ENCODE peak calls at places on chromosomes 7 and 10, in eight cellular contexts. N, P, O, Y, I, U, Z and D are unnamed samples.

GRCh38 chr10:29657719-29658274 is 23.0 kb upstream of the SVIL start:
- DNase-seq in N (no peak), P (no peak), O (peak), Y (no peak), I (no peak), U (no peak), Z (no peak), D (peak)

GRCh38 chr10:128268015-128268722 is 141.9 kb upstream of the MKI67 start:
- DNase-seq in N (no peak), P (no peak), O (no peak), Y (no peak), I (no peak), U (peak), Z (no peak), D (peak)

GRCh38 chr10:119655566-119656001 is 4.4 kb downstream of the BAG3 start:
- DNase-seq in N (no peak), P (peak), O (peak), Y (no peak), I (peak), U (no peak), Z (no peak), D (no peak)

GRCh38 chr7:27709137-27710075 is 30.6 kb upstream of the TAX1BP1 start:
- DNase-seq in N (no peak), P (peak), O (peak), Y (no peak), I (peak), U (no peak), Z (no peak), D (no peak)

GRCh38 chr7:24825931-24826661 is 68.8 kb upstream of the GSDME start:
- DNase-seq in N (no peak), P (peak), O (peak), Y (no peak), I (no peak), U (peak), Z (no peak), D (peak)

GRCh38 chr7:134515569-134516468 is 11.5 kb upstream of the AKR1B10 start:
- DNase-seq in N (no peak), P (peak), O (peak), Y (no peak), I (peak), U (peak), Z (no peak), D (no peak)

GRCh38 chr7:47938574-47939165 is 9.6 kb downstream of the PKD1L1 start:
- DNase-seq in N (peak), P (no peak), O (no peak), Y (peak), I (no peak), U (no peak), Z (no peak), D (no peak)

GRCh38 chr10:14554091-14554842 is 220.4 kb downstream of the FAM107B start:
- DNase-seq in N (no peak), P (peak), O (peak), Y (no peak), I (no peak), U (peak), Z (no peak), D (no peak)

GRCh38 chr7:127938588-127938987 is 92.6 kb downstream of the LRRC4 start:
- DNase-seq in N (no peak), P (peak), O (peak), Y (no peak), I (peak), U (no peak), Z (no peak), D (no peak)

GRCh38 chr7:96910484-96910883 is 94.9 kb upstream of the DLX6 start:
- DNase-seq in N (no peak), P (peak), O (peak), Y (no peak), I (no peak), U (no peak), Z (no peak), D (no peak)

GRCh38 chr10:29949411-29950011 is 109.9 kb downstream of the JCAD start:
- DNase-seq in N (no peak), P (peak), O (peak), Y (no peak), I (peak), U (no peak), Z (no peak), D (no peak)

GRCh38 chr7:107208046-107208458 is 39.2 kb downstream of the HBP1 start:
- DNase-seq in N (no peak), P (no peak), O (no peak), Y (no peak), I (peak), U (no peak), Z (no peak), D (no peak)

GRCh38 chr7:5599543-5600200 is 176.0 kb upstream of the TNRC18 start:
- DNase-seq in N (no peak), P (no peak), O (no peak), Y (no peak), I (no peak), U (no peak), Z (no peak), D (no peak)

GRCh38 chr10:123869015-123869414 is 22.6 kb downstream of the CPXM2 start:
- DNase-seq in N (no peak), P (no peak), O (no peak), Y (no peak), I (no peak), U (no peak), Z (no peak), D (no peak)

GRCh38 chr10:48232717-48233447 is 41.6 kb downstream of the FRMPD2 start:
- DNase-seq in N (no peak), P (no peak), O (no peak), Y (peak), I (no peak), U (no peak), Z (no peak), D (no peak)

GRCh38 chr7:123846217-123846891 is 1.4 kb downstream of the HYAL4 start:
- DNase-seq in N (no peak), P (peak), O (peak), Y (no peak), I (no peak), U (no peak), Z (no peak), D (no peak)

GRCh38 chr7:26624839-26625238 is 239.6 kb downstream of the SKAP2 start:
- DNase-seq in N (no peak), P (no peak), O (no peak), Y (peak), I (no peak), U (no peak), Z (no peak), D (no peak)

DNA sequence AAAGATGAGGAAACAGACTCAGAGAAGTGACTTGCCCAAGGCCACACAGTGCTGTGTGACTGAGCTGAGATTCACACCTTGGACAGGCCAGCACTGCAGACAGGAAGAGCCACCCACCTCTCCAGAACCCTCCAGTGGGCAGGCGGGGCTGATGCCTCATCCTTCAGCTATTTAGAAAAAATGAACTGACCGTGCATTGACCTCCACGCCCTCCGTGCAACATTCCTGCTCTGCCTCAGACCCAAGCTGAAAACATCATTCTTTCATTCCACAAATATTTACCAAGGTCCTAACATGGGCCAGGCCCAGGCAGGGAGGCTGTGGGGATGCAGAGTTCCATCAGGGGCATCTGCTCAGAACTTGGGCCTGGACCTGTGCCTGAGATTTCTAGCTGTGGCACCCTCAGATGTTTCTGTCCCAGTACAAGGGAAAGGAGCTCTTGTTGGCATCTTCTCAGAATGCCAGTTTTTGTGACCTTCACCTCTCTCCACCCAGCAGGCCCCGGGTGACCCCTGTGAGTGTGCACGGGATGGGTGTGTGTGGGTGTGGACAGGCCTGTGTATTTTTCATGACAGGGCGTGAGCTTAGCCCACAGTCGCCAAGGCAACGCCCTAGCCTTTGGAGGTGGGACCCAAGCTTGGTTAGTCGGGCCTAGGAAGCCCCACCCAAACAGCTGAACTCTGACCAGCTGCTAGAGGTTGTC is 6.5 kb downstream of the VSIR start:
- DNase-seq in N (no peak), P (peak), O (peak), Y (peak), I (peak), U (peak), Z (peak), D (no peak)
- H3K4me3 ChIP-seq in N (no peak), P (no peak), O (no peak), Y (no peak), I (no peak), U (peak), Z (peak), D (no peak)

GRCh38 chr10:102113261-102113955 is 6.8 kb downstream of the LDB1 start:
- DNase-seq in N (no peak), P (peak), O (peak), Y (no peak), I (no peak), U (no peak), Z (no peak), D (no peak)

GRCh38 chr10:102113956-102114857 is 6.0 kb downstream of the LDB1 start:
- DNase-seq in N (peak), P (no peak), O (no peak), Y (peak), I (no peak), U (no peak), Z (no peak), D (no peak)

GRCh38 chr10:102117391-102118159 is 2.6 kb downstream of the LDB1 start:
- DNase-seq in N (peak), P (peak), O (peak), Y (peak), I (no peak), U (no peak), Z (peak), D (peak)

GRCh38 chr10:102115775-102116174 is 4.4 kb downstream of the LDB1 start:
- DNase-seq in N (no peak), P (no peak), O (no peak), Y (no peak), I (no peak), U (no peak), Z (no peak), D (no peak)

DNA sequence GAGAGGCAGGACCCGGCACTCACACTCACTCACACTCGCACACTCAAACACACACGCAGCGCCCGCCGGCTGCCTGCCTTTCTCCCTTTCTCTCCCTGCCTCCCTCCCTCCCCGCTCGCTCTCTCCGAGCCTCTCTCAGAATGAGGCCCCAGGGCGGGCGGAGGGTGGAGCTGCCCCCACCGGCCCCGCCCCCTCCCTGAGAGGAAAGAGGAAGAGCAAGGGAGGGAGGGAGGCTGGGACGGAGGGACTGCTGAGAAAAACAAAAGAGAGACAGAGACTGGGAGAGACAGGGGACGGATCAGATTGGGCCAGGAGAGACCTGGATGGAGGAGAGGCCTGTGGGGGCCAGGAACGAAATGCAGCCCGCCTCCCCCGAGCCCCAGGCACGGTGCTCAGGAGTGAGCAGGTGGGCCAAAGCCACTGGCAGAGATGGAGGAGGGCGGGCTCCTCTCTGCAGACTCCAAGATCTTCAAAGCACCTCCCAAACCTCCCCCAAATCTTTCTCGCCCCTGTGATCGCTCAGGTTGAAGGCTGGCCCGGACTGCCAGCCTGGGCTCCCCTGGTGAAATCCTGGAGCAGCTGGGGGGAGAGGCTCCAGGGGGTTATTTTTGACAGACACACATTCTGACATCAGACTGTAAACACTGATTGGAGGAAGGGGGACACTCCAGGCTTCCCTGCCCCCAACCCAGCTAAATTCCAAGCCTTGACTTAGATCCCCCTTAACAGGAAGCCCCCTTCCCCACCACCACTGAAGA is 5.1 kb downstream of the LDB1 start:
- DNase-seq in N (peak), P (peak), O (peak), Y (peak), I (no peak), U (no peak), Z (peak), D (peak)
- H3K4me3 ChIP-seq in N (peak), P (peak), O (peak), Y (peak), I (peak), U (peak), Z (peak), D (peak)

DNA sequence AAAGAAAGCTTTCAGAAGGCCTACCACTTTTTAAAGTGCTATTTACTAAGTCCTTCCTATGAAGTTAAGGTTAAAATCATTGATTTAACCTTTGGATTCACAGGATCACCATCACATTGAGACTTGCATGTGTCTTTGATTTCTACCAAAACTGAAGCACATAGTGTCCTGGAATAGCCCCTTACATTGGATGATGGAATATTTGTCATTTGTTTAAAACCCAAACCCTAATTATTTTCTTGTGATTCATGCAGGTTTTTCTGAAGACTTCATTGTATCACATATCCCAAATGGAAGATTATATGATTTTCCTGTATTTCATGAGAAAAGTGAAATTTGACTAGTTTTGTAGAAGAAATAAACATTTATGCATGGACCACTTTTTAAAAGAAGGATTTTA is 3.3 kb downstream of the SEMA3A start:
- DNase-seq in N (no peak), P (no peak), O (peak), Y (no peak), I (no peak), U (no peak), Z (no peak), D (no peak)
- H3K4me3 ChIP-seq in N (no peak), P (no peak), O (no peak), Y (no peak), I (no peak), U (no peak), Z (no peak), D (no peak)

GRCh38 chr10:73774637-73775036 is 7.2 kb upstream of the CHCHD1 start:
- DNase-seq in N (no peak), P (peak), O (peak), Y (no peak), I (no peak), U (no peak), Z (no peak), D (no peak)
- H3K4me3 ChIP-seq in N (peak), P (peak), O (peak), Y (peak), I (peak), U (peak), Z (no peak), D (no peak)

GRCh38 chr10:110220383-110220782 is 13.0 kb downstream of the MXI1 start:
- DNase-seq in N (no peak), P (no peak), O (no peak), Y (no peak), I (no peak), U (no peak), Z (no peak), D (no peak)

GRCh38 chr10:110219884-110220283 is 12.5 kb downstream of the MXI1 start:
- DNase-seq in N (no peak), P (no peak), O (no peak), Y (no peak), I (no peak), U (no peak), Z (no peak), D (no peak)

GRCh38 chr10:110222896-110223675 is 15.7 kb downstream of the MXI1 start:
- DNase-seq in N (no peak), P (no peak), O (no peak), Y (no peak), I (no peak), U (no peak), Z (no peak), D (no peak)

GRCh38 chr10:110221044-110221720 is 13.8 kb downstream of the MXI1 start:
- DNase-seq in N (no peak), P (no peak), O (no peak), Y (no peak), I (no peak), U (no peak), Z (no peak), D (no peak)

DNA sequence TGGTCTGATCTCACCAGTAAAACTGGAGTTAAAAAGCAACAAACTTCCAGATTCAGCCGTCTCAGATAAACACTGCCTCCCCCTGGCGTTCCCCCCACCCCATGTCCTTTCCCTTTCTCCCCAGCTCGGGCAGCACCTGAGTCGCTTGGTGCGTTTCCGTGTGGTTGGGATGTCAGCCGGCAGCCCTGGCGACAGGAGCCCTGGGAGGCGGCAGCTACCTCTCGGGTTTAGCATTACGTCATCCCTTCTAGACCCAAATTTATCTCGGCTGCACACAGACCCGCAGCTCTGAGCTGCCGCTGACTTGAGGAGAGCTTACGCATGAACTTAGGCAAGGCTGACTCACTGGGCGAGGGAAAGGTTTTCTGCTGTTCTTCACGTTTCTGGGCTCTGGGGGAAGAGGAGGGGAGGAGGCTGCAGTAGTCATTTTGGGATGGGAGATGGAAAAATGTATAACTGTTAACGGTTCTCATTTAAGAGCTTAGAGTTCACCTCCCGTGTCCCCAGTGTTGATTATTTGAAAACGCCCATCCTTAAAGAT is 14.4 kb downstream of the MXI1 start:
- DNase-seq in N (peak), P (peak), O (peak), Y (peak), I (peak), U (peak), Z (peak), D (peak)
- H3K4me3 ChIP-seq in N (no peak), P (peak), O (no peak), Y (no peak), I (peak), U (peak), Z (peak), D (no peak)

DNA sequence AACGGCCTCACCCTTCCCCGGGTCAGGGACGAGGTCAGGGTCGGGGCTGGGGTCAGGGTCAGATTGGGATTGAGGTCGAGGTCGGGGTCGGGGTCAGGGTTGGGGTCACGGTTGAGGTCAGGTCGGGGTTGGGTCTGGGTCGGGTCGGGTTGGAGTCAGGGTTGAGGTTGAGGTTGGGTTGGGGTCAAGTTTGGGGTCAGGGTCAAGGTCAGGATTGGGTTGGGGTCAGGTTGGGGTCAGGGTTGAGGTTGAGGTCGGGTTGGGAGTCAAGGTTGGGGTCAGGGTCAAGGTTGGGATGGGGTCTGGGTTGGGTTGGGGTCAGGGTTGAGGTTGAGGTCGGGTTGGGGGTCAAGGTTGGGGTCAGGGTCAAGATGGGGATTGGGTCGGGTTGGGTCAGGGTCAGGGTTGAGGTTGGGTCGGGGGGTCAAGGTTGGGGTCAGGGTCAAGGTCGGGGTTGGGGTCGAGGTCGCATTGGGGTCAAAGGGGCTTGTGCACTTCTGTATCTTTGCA is 131.4 kb downstream of the VIPR2 start:
- DNase-seq in N (no peak), P (no peak), O (no peak), Y (no peak), I (no peak), U (no peak), Z (peak), D (no peak)
- H3K4me3 ChIP-seq in N (no peak), P (no peak), O (no peak), Y (no peak), I (no peak), U (no peak), Z (no peak), D (no peak)

GRCh38 chr10:129744134-129744895 is 219.8 kb downstream of the EBF3 start:
- DNase-seq in N (no peak), P (no peak), O (no peak), Y (peak), I (no peak), U (no peak), Z (no peak), D (no peak)
- H3K4me3 ChIP-seq in N (no peak), P (no peak), O (no peak), Y (no peak), I (no peak), U (no peak), Z (no peak), D (no peak)

DNA sequence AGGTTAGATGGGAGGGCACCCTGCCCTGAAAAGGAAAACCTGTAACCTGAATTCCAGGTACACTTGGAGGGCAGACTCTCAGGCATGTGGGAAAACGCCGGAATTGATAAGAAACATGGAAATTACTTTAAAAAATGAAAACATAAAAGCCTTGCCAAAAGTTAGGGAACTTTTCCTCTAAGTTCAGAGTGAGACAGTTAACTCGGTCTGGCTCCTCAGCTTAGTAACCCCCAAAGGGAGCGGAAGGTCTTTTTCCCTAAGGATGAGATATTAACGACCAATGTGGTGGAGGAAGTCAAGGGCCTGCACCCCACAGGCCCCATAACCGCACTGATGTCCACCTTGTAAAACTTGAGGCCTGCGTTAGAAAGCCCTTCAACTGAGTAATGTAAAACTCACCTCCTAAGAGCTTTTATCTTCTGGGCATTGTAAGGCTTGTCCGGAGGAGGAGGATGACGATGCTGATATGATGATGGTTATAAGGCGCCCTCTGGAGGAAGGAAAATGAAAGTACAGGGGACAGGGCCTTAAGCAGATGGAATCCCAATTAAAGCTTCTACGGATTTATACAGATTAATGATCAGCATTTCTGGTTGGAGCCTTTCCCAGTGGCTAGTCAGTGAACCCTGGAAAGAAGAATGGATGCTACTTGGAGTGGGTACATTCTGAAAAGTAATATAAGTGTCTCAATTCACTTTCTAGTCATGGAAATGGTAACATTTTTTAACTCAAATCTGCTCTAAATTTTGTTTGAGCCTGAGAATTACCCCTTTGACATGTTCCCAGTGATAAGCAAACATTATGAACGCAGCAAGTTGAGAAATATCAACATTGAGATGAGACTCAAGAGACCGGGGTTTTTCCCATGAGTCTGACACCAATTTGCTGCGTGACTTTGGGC is 696 bp downstream of the COL1A2 start:
- DNase-seq in N (peak), P (peak), O (peak), Y (no peak), I (no peak), U (peak), Z (peak), D (peak)
- H3K4me3 ChIP-seq in N (no peak), P (no peak), O (no peak), Y (peak), I (peak), U (no peak), Z (peak), D (no peak)